ENCODE peak calls at places on chromosomes 13 and 19, in ten cellular contexts. Q, C, A, Z, B, V, W, D, L and P are unnamed samples.

GRCh38 chr19:19075126-19075525 is 11.3 kb downstream of the SLC25A42 start:
- DNase-seq in Q (no peak), C (no peak), A (no peak), Z (no peak), B (no peak), V (no peak), W (no peak), D (no peak), L (no peak), P (no peak)

GRCh38 chr19:7161292-7161691 is 91.8 kb downstream of the ZNF557 start:
- DNase-seq in Q (no peak), C (no peak), A (no peak), Z (no peak), B (no peak), V (no peak), W (no peak), D (no peak), L (no peak), P (no peak)

GRCh38 chr13:106534844-106535551 is 464 bp downstream of the EFNB2 start:
- DNase-seq in Q (no peak), C (no peak), A (no peak), Z (peak; percentile 29), B (no peak), V (peak; percentile 35), W (no peak), D (peak; percentile 48), L (no peak), P (peak; percentile 55)

GRCh38 chr19:38731654-38732301 is 12.5 kb downstream of the CAPN12 start:
- DNase-seq in Q (no peak), C (no peak), A (no peak), Z (no peak), B (peak; percentile 55), V (no peak), W (no peak), D (no peak), L (peak; percentile 85), P (no peak)

GRCh38 chr19:3157096-3157845 is 21.3 kb upstream of the S1PR4 start:
- DNase-seq in Q (no peak), C (no peak), A (no peak), Z (no peak), B (no peak), V (no peak), W (no peak), D (no peak), L (no peak), P (no peak)

GRCh38 chr13:108176685-108177274 is 38.6 kb downstream of the LIG4 start:
- DNase-seq in Q (no peak), C (peak; percentile 35), A (no peak), Z (peak; percentile 38), B (no peak), V (peak; percentile 23), W (no peak), D (peak; percentile 45), L (no peak), P (no peak)

GRCh38 chr19:50333235-50333736 is 4.1 kb upstream of the KCNC3 start:
- DNase-seq in Q (peak; percentile 70), C (peak; percentile 76), A (peak; percentile 80), Z (peak; percentile 78), B (peak; percentile 41), V (peak; percentile 81), W (peak; percentile 94), D (peak; percentile 89), L (peak; percentile 94), P (peak; percentile 90)

GRCh38 chr13:74979703-74980102 is 502.3 kb downstream of the TBC1D4 start:
- DNase-seq in Q (no peak), C (no peak), A (no peak), Z (no peak), B (no peak), V (no peak), W (no peak), D (no peak), L (no peak), P (no peak)

GRCh38 chr13:85864963-85865530 is 65.8 kb upstream of the SLITRK6 start:
- DNase-seq in Q (no peak), C (no peak), A (no peak), Z (peak; percentile 15), B (no peak), V (peak; percentile 3), W (no peak), D (peak; percentile 30), L (no peak), P (no peak)

GRCh38 chr13:112643759-112644459 is 45.9 kb upstream of the ATP11A start:
- DNase-seq in Q (no peak), C (no peak), A (peak; percentile 59), Z (no peak), B (no peak), V (no peak), W (no peak), D (no peak), L (peak; percentile 83), P (no peak)

GRCh38 chr13:70568571-70568970 is 460.3 kb upstream of the KLHL1 start:
- DNase-seq in Q (no peak), C (no peak), A (peak; percentile 66), Z (peak; percentile 64), B (no peak), V (peak; percentile 30), W (no peak), D (peak; percentile 52), L (no peak), P (no peak)

GRCh38 chr13:108961542-108962125 is 332.2 kb downstream of the MYO16 start:
- DNase-seq in Q (no peak), C (no peak), A (peak; percentile 88), Z (peak; percentile 71), B (peak; percentile 15), V (peak; percentile 42), W (no peak), D (peak; percentile 64), L (no peak), P (no peak)

GRCh38 chr19:9323557-9323918 is 441 bp upstream of the ZNF559 start:
- DNase-seq in Q (no peak), C (peak; percentile 5), A (peak; percentile 85), Z (peak; percentile 88), B (peak; percentile 86), V (peak; percentile 86), W (peak; percentile 76), D (peak; percentile 92), L (peak; percentile 58), P (no peak)

GRCh38 chr13:61410669-61411297 is 4.9 kb downstream of the PCDH20 start:
- DNase-seq in Q (no peak), C (no peak), A (peak; percentile 45), Z (peak; percentile 36), B (no peak), V (peak; percentile 5), W (no peak), D (peak; percentile 7), L (no peak), P (no peak)

GRCh38 chr19:32558607-32559228 is 22.3 kb upstream of the PDCD5 start:
- DNase-seq in Q (no peak), C (no peak), A (no peak), Z (no peak), B (no peak), V (no peak), W (no peak), D (no peak), L (no peak), P (no peak)

GRCh38 chr19:11446652-11447301 is 11.3 kb downstream of the PRKCSH start:
- DNase-seq in Q (peak; percentile 20), C (peak; percentile 30), A (no peak), Z (peak; percentile 33), B (no peak), V (peak; percentile 54), W (peak; percentile 67), D (no peak), L (no peak), P (peak; percentile 86)